ENCODE peak calls at places on chromosomes 3 and 15, in six cellular contexts. X, I, R, Z, A and D are unnamed samples.

GRCh38 chr15:57263520-57263919 is 112.8 kb upstream of the CGNL1 start:
- DNase-seq in X (no peak), I (no peak), R (no peak), Z (no peak), A (no peak), D (no peak)

GRCh38 chr3:115961390-115961789 is 338.1 kb downstream of the GAP43 start:
- DNase-seq in X (peak), I (no peak), R (no peak), Z (peak), A (peak), D (no peak)

GRCh38 chr3:48928679-48929078 is 10.0 kb downstream of the ARIH2 start:
- DNase-seq in X (peak), I (no peak), R (no peak), Z (no peak), A (no peak), D (peak)

GRCh38 chr15:68590721-68591389 is 12.1 kb downstream of the CORO2B start:
- DNase-seq in X (no peak), I (no peak), R (no peak), Z (peak), A (no peak), D (no peak)

GRCh38 chr15:50653156-50653743 is 33.3 kb downstream of the TRPM7 start:
- DNase-seq in X (no peak), I (no peak), R (no peak), Z (no peak), A (no peak), D (no peak)

GRCh38 chr3:153970735-153971347 is 150.3 kb upstream of the ARHGEF26 start:
- DNase-seq in X (peak), I (no peak), R (no peak), Z (no peak), A (peak), D (peak)

GRCh38 chr15:27696530-27696929 is 402.6 kb downstream of the OCA2 start:
- DNase-seq in X (no peak), I (no peak), R (no peak), Z (no peak), A (no peak), D (no peak)

GRCh38 chr15:93418566-93418965 is 329.6 kb upstream of the RGMA start:
- DNase-seq in X (no peak), I (no peak), R (no peak), Z (no peak), A (no peak), D (no peak)

GRCh38 chr15:96416934-96417759 is 86.6 kb downstream of the NR2F2 start:
- DNase-seq in X (peak), I (no peak), R (no peak), Z (no peak), A (peak), D (no peak)

GRCh38 chr3:169286992-169287391 is 376.5 kb downstream of the MECOM start:
- DNase-seq in X (no peak), I (no peak), R (no peak), Z (no peak), A (no peak), D (no peak)

GRCh38 chr15:69648775-69649735 is 196.4 kb downstream of the RPLP1 start:
- DNase-seq in X (no peak), I (peak), R (no peak), Z (no peak), A (no peak), D (no peak)

GRCh38 chr3:190577225-190577624 is 63.3 kb downstream of the IL1RAP start:
- DNase-seq in X (no peak), I (no peak), R (no peak), Z (no peak), A (no peak), D (no peak)

GRCh38 chr3:39013289-39013688 is 38.5 kb downstream of the SCN11A start:
- DNase-seq in X (peak), I (no peak), R (no peak), Z (no peak), A (peak), D (no peak)

GRCh38 chr3:141835557-141836224 is 40.8 kb upstream of the ATP1B3 start:
- DNase-seq in X (no peak), I (no peak), R (no peak), Z (no peak), A (no peak), D (no peak)

GRCh38 chr3:123342631-123343080 is 106.2 kb downstream of the ADCY5 start:
- DNase-seq in X (no peak), I (no peak), R (peak), Z (no peak), A (no peak), D (no peak)

GRCh38 chr3:31615071-31615875 is 82.5 kb downstream of the STT3B start:
- DNase-seq in X (no peak), I (no peak), R (no peak), Z (no peak), A (peak), D (no peak)

GRCh38 chr3:118818386-118818785 is 216.3 kb downstream of the IGSF11 start:
- DNase-seq in X (peak), I (no peak), R (no peak), Z (no peak), A (peak), D (peak)

GRCh38 chr3:40521254-40521653 is 3.5 kb upstream of the ZNF621 start:
- DNase-seq in X (no peak), I (no peak), R (no peak), Z (no peak), A (no peak), D (no peak)

GRCh38 chr3:40528426-40528825 is 3.7 kb downstream of the ZNF621 start:
- DNase-seq in X (no peak), I (no peak), R (no peak), Z (no peak), A (no peak), D (no peak)

GRCh38 chr3:40524571-40525285 is at the start of gene ZNF621:
- DNase-seq in X (peak), I (peak), R (peak), Z (peak), A (peak), D (peak)

GRCh38 chr3:40524222-40524570 is 564 bp upstream of the ZNF621 start:
- DNase-seq in X (peak), I (no peak), R (no peak), Z (no peak), A (peak), D (no peak)

GRCh38 chr3:40523781-40524180 is 979 bp upstream of the ZNF621 start:
- DNase-seq in X (peak), I (no peak), R (no peak), Z (no peak), A (no peak), D (no peak)
- H3K4me3 ChIP-seq in X (no peak), I (peak), R (peak), Z (no peak), A (no peak), D (no peak)

GRCh38 chr15:61087601-61088000 is 141.5 kb downstream of the RORA start:
- DNase-seq in X (no peak), I (no peak), R (no peak), Z (no peak), A (no peak), D (no peak)

GRCh38 chr15:61088675-61089074 is 140.4 kb downstream of the RORA start:
- DNase-seq in X (no peak), I (no peak), R (no peak), Z (no peak), A (no peak), D (no peak)

GRCh38 chr15:61086756-61087155 is 142.3 kb downstream of the RORA start:
- DNase-seq in X (no peak), I (no peak), R (no peak), Z (no peak), A (no peak), D (no peak)

GRCh38 chr15:61092387-61093157 is 136.5 kb downstream of the RORA start:
- DNase-seq in X (no peak), I (no peak), R (no peak), Z (no peak), A (no peak), D (no peak)

GRCh38 chr15:61091229-61091628 is 137.9 kb downstream of the RORA start:
- DNase-seq in X (no peak), I (no peak), R (no peak), Z (no peak), A (no peak), D (no peak)
- H3K4me3 ChIP-seq in X (no peak), I (no peak), R (no peak), Z (peak), A (no peak), D (no peak)

GRCh38 chr15:37096878-37097568 is 3.3 kb downstream of the MEIS2 start:
- DNase-seq in X (no peak), I (no peak), R (no peak), Z (no peak), A (no peak), D (peak)
- H3K4me3 ChIP-seq in X (peak), I (peak), R (peak), Z (peak), A (peak), D (peak)

DNA sequence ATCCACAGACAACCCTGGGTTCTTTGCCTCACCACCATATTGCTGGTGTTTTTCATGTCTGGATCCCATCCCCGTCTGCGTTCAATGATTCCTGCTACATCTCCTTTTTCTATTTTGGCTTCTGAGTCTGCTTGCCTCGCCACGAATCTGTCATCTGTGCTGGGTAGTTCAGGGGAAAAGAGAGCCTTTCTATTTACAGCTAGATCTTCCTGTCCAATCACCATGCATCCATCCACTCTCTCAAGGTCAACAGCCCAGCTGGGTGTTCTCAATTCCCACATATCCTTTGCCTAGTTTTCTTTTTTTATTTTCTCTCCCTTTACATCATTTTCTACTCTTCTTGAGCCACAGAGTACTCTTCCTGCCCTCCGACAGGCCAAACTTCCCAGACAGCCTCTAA is 104.8 kb upstream of the RAD18 start:
- DNase-seq in X (no peak), I (no peak), R (no peak), Z (peak), A (no peak), D (no peak)
- H3K4me3 ChIP-seq in X (no peak), I (no peak), R (no peak), Z (no peak), A (no peak), D (no peak)

GRCh38 chr3:16401273-16401672 is 112.2 kb downstream of the RFTN1 start:
- DNase-seq in X (no peak), I (no peak), R (no peak), Z (no peak), A (no peak), D (no peak)

GRCh38 chr3:16398542-16399126 is 114.9 kb downstream of the RFTN1 start:
- DNase-seq in X (no peak), I (no peak), R (no peak), Z (no peak), A (no peak), D (no peak)

GRCh38 chr3:16402451-16402850 is 111.0 kb downstream of the RFTN1 start:
- DNase-seq in X (peak), I (no peak), R (no peak), Z (no peak), A (peak), D (peak)

GRCh38 chr3:16400143-16400935 is 113.2 kb downstream of the RFTN1 start:
- DNase-seq in X (no peak), I (no peak), R (no peak), Z (no peak), A (no peak), D (peak)

DNA sequence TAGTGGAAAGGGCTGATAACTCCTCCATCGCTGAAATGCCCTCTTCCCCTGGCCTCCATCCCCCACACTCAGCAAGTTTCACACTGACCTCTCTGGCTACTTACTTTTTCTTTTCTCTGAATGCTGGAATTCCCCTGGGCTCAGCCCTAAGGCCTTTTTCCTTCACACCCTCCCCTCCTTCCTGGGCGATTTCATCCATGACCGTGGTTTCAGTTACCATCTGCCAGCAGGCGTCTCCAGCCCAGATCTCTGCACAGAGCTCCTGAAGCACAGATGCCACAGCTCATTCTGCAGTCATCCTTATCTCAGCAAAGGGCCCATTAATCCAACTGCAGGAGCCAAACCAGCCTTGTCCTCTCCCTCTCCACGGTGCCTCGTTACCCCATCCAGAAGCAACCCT is 114.0 kb downstream of the RFTN1 start:
- DNase-seq in X (peak), I (peak), R (peak), Z (peak), A (peak), D (peak)
- H3K4me3 ChIP-seq in X (no peak), I (no peak), R (no peak), Z (no peak), A (no peak), D (no peak)

GRCh38 chr3:184335291-184335660 is 2.1 kb upstream of the FAM131A start:
- DNase-seq in X (no peak), I (no peak), R (no peak), Z (no peak), A (no peak), D (no peak)

GRCh38 chr3:184337981-184338380 is 581 bp downstream of the FAM131A start:
- DNase-seq in X (no peak), I (no peak), R (no peak), Z (no peak), A (no peak), D (no peak)

GRCh38 chr3:184335661-184336483 is 1.5 kb upstream of the FAM131A start:
- DNase-seq in X (peak), I (peak), R (peak), Z (peak), A (peak), D (peak)

GRCh38 chr3:184337315-184337714 is at the start of gene FAM131A:
- DNase-seq in X (peak), I (no peak), R (peak), Z (peak), A (peak), D (no peak)

DNA sequence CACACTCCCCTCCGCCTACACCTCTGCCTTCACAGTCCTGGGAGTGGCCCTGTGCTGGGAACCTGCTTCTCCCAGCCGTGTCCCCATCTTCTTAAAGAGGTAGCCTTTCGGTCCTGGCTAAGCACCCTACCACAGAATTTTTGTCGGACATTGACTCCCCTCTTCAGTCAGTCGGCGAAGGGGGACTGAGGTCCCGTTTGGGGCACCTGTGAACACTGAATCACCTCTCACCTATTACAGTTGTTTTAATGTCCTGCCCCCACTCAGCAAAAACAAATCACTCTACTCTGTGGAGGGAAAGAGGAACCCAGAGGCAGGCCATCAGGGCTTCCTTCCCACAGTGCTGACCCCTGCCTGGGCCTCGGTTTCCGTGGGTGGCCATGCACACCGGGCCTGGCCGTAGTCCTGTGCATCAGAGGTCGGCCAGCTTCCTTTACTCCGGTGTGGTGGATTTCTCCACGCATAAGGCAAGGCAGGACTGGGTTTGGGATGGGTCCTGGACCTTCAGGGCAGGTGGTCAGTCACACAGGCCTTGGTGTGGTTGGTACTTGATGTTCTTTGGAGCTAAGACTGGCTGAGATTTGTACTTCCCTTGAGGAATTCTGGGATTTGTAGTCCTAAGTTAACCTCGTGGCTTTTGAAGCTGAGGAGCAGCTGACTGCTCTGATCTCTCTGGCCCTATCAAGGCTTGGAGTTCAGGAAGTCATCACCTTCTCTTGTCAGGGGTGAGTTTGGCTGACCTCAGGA is 743 bp upstream of the FAM131A start:
- DNase-seq in X (peak), I (no peak), R (no peak), Z (no peak), A (peak), D (peak)
- H3K4me3 ChIP-seq in X (peak), I (peak), R (peak), Z (peak), A (peak), D (peak)

GRCh38 chr15:67534360-67534759 is 8.1 kb upstream of the MAP2K5 start:
- DNase-seq in X (no peak), I (no peak), R (no peak), Z (no peak), A (no peak), D (no peak)

GRCh38 chr15:67531379-67532059 is 10.6 kb downstream of the C15orf61 start:
- DNase-seq in X (peak), I (no peak), R (no peak), Z (no peak), A (peak), D (no peak)

GRCh38 chr15:67528536-67528935 is 7.6 kb downstream of the C15orf61 start:
- DNase-seq in X (no peak), I (no peak), R (no peak), Z (no peak), A (no peak), D (no peak)

GRCh38 chr15:67537771-67538170 is 4.7 kb upstream of the MAP2K5 start:
- DNase-seq in X (no peak), I (no peak), R (no peak), Z (no peak), A (no peak), D (no peak)

DNA sequence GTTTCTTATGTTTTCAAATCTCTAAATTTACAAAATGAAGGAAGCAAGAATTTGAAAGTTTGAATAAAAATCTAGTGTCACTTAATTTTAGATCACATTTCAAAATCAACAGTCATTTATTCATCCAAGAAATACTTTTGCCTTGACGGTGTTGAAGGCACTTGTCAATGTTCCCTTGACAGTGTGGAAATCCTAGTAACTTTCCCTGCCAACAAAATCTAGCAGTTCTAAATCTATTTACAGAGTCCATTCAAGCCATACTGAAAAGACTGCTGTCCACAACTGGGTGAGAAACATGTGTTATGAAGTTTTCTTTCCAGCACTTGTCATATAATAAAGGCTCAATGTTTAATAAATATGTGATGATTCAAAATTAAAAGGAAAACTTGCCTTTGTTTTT is 8.6 kb upstream of the MAP2K5 start:
- DNase-seq in X (no peak), I (no peak), R (no peak), Z (no peak), A (no peak), D (no peak)
- H3K4me3 ChIP-seq in X (no peak), I (no peak), R (no peak), Z (no peak), A (no peak), D (no peak)

DNA sequence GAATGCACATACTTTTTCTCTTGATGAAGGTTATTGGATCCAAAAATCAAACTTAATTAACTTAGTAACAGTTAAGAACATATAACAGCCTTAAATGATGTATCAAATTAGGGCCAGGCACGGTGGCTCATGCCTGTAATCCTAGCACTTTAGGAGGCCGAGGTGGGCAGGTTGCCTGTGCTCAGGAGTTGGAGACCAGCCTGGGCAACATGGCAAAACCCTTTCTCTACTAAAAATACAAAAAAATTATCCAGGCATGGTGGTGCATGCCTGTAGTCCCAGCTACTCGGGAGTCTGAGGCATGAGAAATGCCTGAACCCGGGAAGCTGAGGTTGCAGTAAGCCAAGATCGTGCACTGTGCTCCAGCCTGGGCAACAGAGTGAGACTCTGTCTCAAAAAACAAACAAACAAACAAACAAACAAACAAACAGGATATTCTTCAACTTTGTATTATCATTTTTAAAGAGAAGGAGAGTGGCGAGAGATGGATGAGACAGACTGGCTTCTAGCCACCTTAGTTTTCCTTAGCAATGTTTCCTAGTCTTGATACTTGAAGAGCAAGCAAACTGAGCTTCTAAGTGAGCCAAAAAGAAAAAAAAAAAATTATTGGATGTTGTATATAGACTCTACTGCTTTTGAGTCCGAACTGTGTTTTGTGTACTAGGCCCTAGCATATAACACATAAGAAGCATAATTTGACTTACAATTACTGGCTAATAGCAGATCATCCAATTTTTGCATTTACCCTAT is 13.8 kb downstream of the SPRED1 start:
- DNase-seq in X (peak), I (no peak), R (no peak), Z (no peak), A (peak), D (peak)
- H3K4me3 ChIP-seq in X (no peak), I (no peak), R (peak), Z (no peak), A (no peak), D (peak)